ENCODE peak calls at places on chromosomes 16 and 17, in ten cellular contexts. One of them, this sample, is unnamed.

GRCh38 chr17:47990962-47991731 is 20.2 kb downstream of the CDK5RAP3 start:
- DNase-seq in D721Med: no peak
- DNase-seq in activated naive CD8-positive, alpha-beta T cell treated with anti-CD3 and anti-CD28 coated beads for 36 hours: no peak
- DNase-seq in fibroblast of pulmonary artery: no peak
- DNase-seq in CD8-positive, alpha-beta T cell: no peak
- DNase-seq in A549: no peak
- DNase-seq in heart left ventricle: no peak
- DNase-seq in stimulated activated CD4-positive, alpha-beta T cell treated with anti-CD3 and anti-CD28 coated beads, TNF-alpha, amount 100 ng/mL, for 48 hours: no peak
- DNase-seq in NCI-H446 treated with DMSO at 0.1 percent for 48 hours: no peak
- DNase-seq in NCI-H774: no peak
- DNase-seq in this sample: no peak

GRCh38 chr17:73013299-73013698 is 79.2 kb downstream of the SLC39A11 start:
- DNase-seq in D721Med: no peak
- DNase-seq in activated naive CD8-positive, alpha-beta T cell treated with anti-CD3 and anti-CD28 coated beads for 36 hours: no peak
- DNase-seq in fibroblast of pulmonary artery: no peak
- DNase-seq in CD8-positive, alpha-beta T cell: no peak
- DNase-seq in A549: no peak
- DNase-seq in heart left ventricle: no peak
- DNase-seq in stimulated activated CD4-positive, alpha-beta T cell treated with anti-CD3 and anti-CD28 coated beads, TNF-alpha, amount 100 ng/mL, for 48 hours: no peak
- DNase-seq in NCI-H446 treated with DMSO at 0.1 percent for 48 hours: no peak
- DNase-seq in NCI-H774: peak; percentile 11
- DNase-seq in this sample: no peak

GRCh38 chr16:68374251-68374805 is 63.5 kb downstream of the PRMT7 start:
- DNase-seq in D721Med: no peak
- DNase-seq in activated naive CD8-positive, alpha-beta T cell treated with anti-CD3 and anti-CD28 coated beads for 36 hours: no peak
- DNase-seq in fibroblast of pulmonary artery: no peak
- DNase-seq in CD8-positive, alpha-beta T cell: no peak
- DNase-seq in A549: no peak
- DNase-seq in heart left ventricle: peak; percentile 23
- DNase-seq in stimulated activated CD4-positive, alpha-beta T cell treated with anti-CD3 and anti-CD28 coated beads, TNF-alpha, amount 100 ng/mL, for 48 hours: no peak
- DNase-seq in NCI-H446 treated with DMSO at 0.1 percent for 48 hours: no peak
- DNase-seq in NCI-H774: no peak
- DNase-seq in this sample: no peak

GRCh38 chr17:40224707-40225092 is 5.6 kb downstream of the WIPF2 start:
- DNase-seq in D721Med: no peak
- DNase-seq in activated naive CD8-positive, alpha-beta T cell treated with anti-CD3 and anti-CD28 coated beads for 36 hours: no peak
- DNase-seq in fibroblast of pulmonary artery: peak; percentile 82
- DNase-seq in CD8-positive, alpha-beta T cell: no peak
- DNase-seq in A549: no peak
- DNase-seq in heart left ventricle: no peak
- DNase-seq in stimulated activated CD4-positive, alpha-beta T cell treated with anti-CD3 and anti-CD28 coated beads, TNF-alpha, amount 100 ng/mL, for 48 hours: no peak
- DNase-seq in NCI-H446 treated with DMSO at 0.1 percent for 48 hours: no peak
- DNase-seq in NCI-H774: no peak
- DNase-seq in this sample: no peak

GRCh38 chr17:57739402-57740224 is 5.5 kb downstream of the CCDC182 start:
- DNase-seq in D721Med: peak; percentile 49
- DNase-seq in activated naive CD8-positive, alpha-beta T cell treated with anti-CD3 and anti-CD28 coated beads for 36 hours: peak; percentile 14
- DNase-seq in fibroblast of pulmonary artery: peak; percentile 11
- DNase-seq in CD8-positive, alpha-beta T cell: no peak
- DNase-seq in A549: peak; percentile 54
- DNase-seq in heart left ventricle: no peak
- DNase-seq in stimulated activated CD4-positive, alpha-beta T cell treated with anti-CD3 and anti-CD28 coated beads, TNF-alpha, amount 100 ng/mL, for 48 hours: no peak
- DNase-seq in NCI-H446 treated with DMSO at 0.1 percent for 48 hours: no peak
- DNase-seq in NCI-H774: no peak
- DNase-seq in this sample: no peak

GRCh38 chr16:2030036-2030435 is 3.3 kb downstream of the NHERF2 start:
- DNase-seq in D721Med: no peak
- DNase-seq in activated naive CD8-positive, alpha-beta T cell treated with anti-CD3 and anti-CD28 coated beads for 36 hours: no peak
- DNase-seq in fibroblast of pulmonary artery: no peak
- DNase-seq in CD8-positive, alpha-beta T cell: no peak
- DNase-seq in A549: no peak
- DNase-seq in heart left ventricle: no peak
- DNase-seq in stimulated activated CD4-positive, alpha-beta T cell treated with anti-CD3 and anti-CD28 coated beads, TNF-alpha, amount 100 ng/mL, for 48 hours: no peak
- DNase-seq in NCI-H446 treated with DMSO at 0.1 percent for 48 hours: no peak
- DNase-seq in NCI-H774: no peak
- DNase-seq in this sample: no peak

GRCh38 chr16:4303973-4304372 is 11.9 kb upstream of the GLIS2 start:
- DNase-seq in D721Med: peak; percentile 65
- DNase-seq in activated naive CD8-positive, alpha-beta T cell treated with anti-CD3 and anti-CD28 coated beads for 36 hours: no peak
- DNase-seq in fibroblast of pulmonary artery: no peak
- DNase-seq in CD8-positive, alpha-beta T cell: no peak
- DNase-seq in A549: no peak
- DNase-seq in heart left ventricle: no peak
- DNase-seq in stimulated activated CD4-positive, alpha-beta T cell treated with anti-CD3 and anti-CD28 coated beads, TNF-alpha, amount 100 ng/mL, for 48 hours: no peak
- DNase-seq in NCI-H446 treated with DMSO at 0.1 percent for 48 hours: no peak
- DNase-seq in NCI-H774: no peak
- DNase-seq in this sample: no peak

GRCh38 chr17:43588121-43588520 is 42.0 kb upstream of the ETV4 start:
- DNase-seq in D721Med: no peak
- DNase-seq in activated naive CD8-positive, alpha-beta T cell treated with anti-CD3 and anti-CD28 coated beads for 36 hours: no peak
- DNase-seq in fibroblast of pulmonary artery: no peak
- DNase-seq in CD8-positive, alpha-beta T cell: no peak
- DNase-seq in A549: no peak
- DNase-seq in heart left ventricle: no peak
- DNase-seq in stimulated activated CD4-positive, alpha-beta T cell treated with anti-CD3 and anti-CD28 coated beads, TNF-alpha, amount 100 ng/mL, for 48 hours: no peak
- DNase-seq in NCI-H446 treated with DMSO at 0.1 percent for 48 hours: no peak
- DNase-seq in NCI-H774: no peak
- DNase-seq in this sample: no peak

GRCh38 chr16:74297296-74297665 is 667 bp downstream of the PSMD7 start:
- DNase-seq in D721Med: no peak
- DNase-seq in activated naive CD8-positive, alpha-beta T cell treated with anti-CD3 and anti-CD28 coated beads for 36 hours: peak; percentile 46
- DNase-seq in fibroblast of pulmonary artery: peak; percentile 22
- DNase-seq in CD8-positive, alpha-beta T cell: peak; percentile 34
- DNase-seq in A549: peak; percentile 61
- DNase-seq in heart left ventricle: no peak
- DNase-seq in stimulated activated CD4-positive, alpha-beta T cell treated with anti-CD3 and anti-CD28 coated beads, TNF-alpha, amount 100 ng/mL, for 48 hours: peak; percentile 47
- DNase-seq in NCI-H446 treated with DMSO at 0.1 percent for 48 hours: no peak
- DNase-seq in NCI-H774: no peak
- DNase-seq in this sample: no peak

GRCh38 chr17:6096201-6097004 is 26.2 kb downstream of the WSCD1 start:
- DNase-seq in D721Med: no peak
- DNase-seq in activated naive CD8-positive, alpha-beta T cell treated with anti-CD3 and anti-CD28 coated beads for 36 hours: no peak
- DNase-seq in fibroblast of pulmonary artery: no peak
- DNase-seq in CD8-positive, alpha-beta T cell: no peak
- DNase-seq in A549: no peak
- DNase-seq in heart left ventricle: no peak
- DNase-seq in stimulated activated CD4-positive, alpha-beta T cell treated with anti-CD3 and anti-CD28 coated beads, TNF-alpha, amount 100 ng/mL, for 48 hours: no peak
- DNase-seq in NCI-H446 treated with DMSO at 0.1 percent for 48 hours: no peak
- DNase-seq in NCI-H774: no peak
- DNase-seq in this sample: no peak

GRCh38 chr17:82407255-82407654 is 10.9 kb upstream of the HEXD start:
- DNase-seq in D721Med: no peak
- DNase-seq in activated naive CD8-positive, alpha-beta T cell treated with anti-CD3 and anti-CD28 coated beads for 36 hours: no peak
- DNase-seq in fibroblast of pulmonary artery: no peak
- DNase-seq in CD8-positive, alpha-beta T cell: no peak
- DNase-seq in A549: no peak
- DNase-seq in heart left ventricle: peak; percentile 67
- DNase-seq in stimulated activated CD4-positive, alpha-beta T cell treated with anti-CD3 and anti-CD28 coated beads, TNF-alpha, amount 100 ng/mL, for 48 hours: no peak
- DNase-seq in NCI-H446 treated with DMSO at 0.1 percent for 48 hours: no peak
- DNase-seq in NCI-H774: no peak
- DNase-seq in this sample: no peak

GRCh38 chr16:56999409-57000270 is 10.3 kb downstream of the NLRC5 start:
- DNase-seq in D721Med: no peak
- DNase-seq in activated naive CD8-positive, alpha-beta T cell treated with anti-CD3 and anti-CD28 coated beads for 36 hours: no peak
- DNase-seq in fibroblast of pulmonary artery: no peak
- DNase-seq in CD8-positive, alpha-beta T cell: peak; percentile 54
- DNase-seq in A549: no peak
- DNase-seq in heart left ventricle: no peak
- DNase-seq in stimulated activated CD4-positive, alpha-beta T cell treated with anti-CD3 and anti-CD28 coated beads, TNF-alpha, amount 100 ng/mL, for 48 hours: no peak
- DNase-seq in NCI-H446 treated with DMSO at 0.1 percent for 48 hours: no peak
- DNase-seq in NCI-H774: no peak
- DNase-seq in this sample: no peak

GRCh38 chr17:81039096-81039495 is 4.1 kb downstream of the BAIAP2 start:
- DNase-seq in D721Med: no peak
- DNase-seq in activated naive CD8-positive, alpha-beta T cell treated with anti-CD3 and anti-CD28 coated beads for 36 hours: no peak
- DNase-seq in fibroblast of pulmonary artery: no peak
- DNase-seq in CD8-positive, alpha-beta T cell: no peak
- DNase-seq in A549: no peak
- DNase-seq in heart left ventricle: peak; percentile 24
- DNase-seq in stimulated activated CD4-positive, alpha-beta T cell treated with anti-CD3 and anti-CD28 coated beads, TNF-alpha, amount 100 ng/mL, for 48 hours: no peak
- DNase-seq in NCI-H446 treated with DMSO at 0.1 percent for 48 hours: no peak
- DNase-seq in NCI-H774: no peak
- DNase-seq in this sample: no peak

GRCh38 chr16:3861808-3862451 is 18.6 kb downstream of the CREBBP start:
- DNase-seq in D721Med: no peak
- DNase-seq in activated naive CD8-positive, alpha-beta T cell treated with anti-CD3 and anti-CD28 coated beads for 36 hours: no peak
- DNase-seq in fibroblast of pulmonary artery: no peak
- DNase-seq in CD8-positive, alpha-beta T cell: no peak
- DNase-seq in A549: no peak
- DNase-seq in heart left ventricle: peak; percentile 59
- DNase-seq in stimulated activated CD4-positive, alpha-beta T cell treated with anti-CD3 and anti-CD28 coated beads, TNF-alpha, amount 100 ng/mL, for 48 hours: no peak
- DNase-seq in NCI-H446 treated with DMSO at 0.1 percent for 48 hours: no peak
- DNase-seq in NCI-H774: no peak
- DNase-seq in this sample: peak; percentile 53

GRCh38 chr17:6018788-6019187 is 51.4 kb upstream of the WSCD1 start:
- DNase-seq in D721Med: no peak
- DNase-seq in activated naive CD8-positive, alpha-beta T cell treated with anti-CD3 and anti-CD28 coated beads for 36 hours: no peak
- DNase-seq in fibroblast of pulmonary artery: no peak
- DNase-seq in CD8-positive, alpha-beta T cell: no peak
- DNase-seq in A549: no peak
- DNase-seq in heart left ventricle: no peak
- DNase-seq in stimulated activated CD4-positive, alpha-beta T cell treated with anti-CD3 and anti-CD28 coated beads, TNF-alpha, amount 100 ng/mL, for 48 hours: no peak
- DNase-seq in NCI-H446 treated with DMSO at 0.1 percent for 48 hours: no peak
- DNase-seq in NCI-H774: no peak
- DNase-seq in this sample: no peak

GRCh38 chr16:68387301-68387700 is 61.0 kb downstream of the SMPD3 start:
- DNase-seq in D721Med: no peak
- DNase-seq in activated naive CD8-positive, alpha-beta T cell treated with anti-CD3 and anti-CD28 coated beads for 36 hours: no peak
- DNase-seq in fibroblast of pulmonary artery: no peak
- DNase-seq in CD8-positive, alpha-beta T cell: no peak
- DNase-seq in A549: no peak
- DNase-seq in heart left ventricle: no peak
- DNase-seq in stimulated activated CD4-positive, alpha-beta T cell treated with anti-CD3 and anti-CD28 coated beads, TNF-alpha, amount 100 ng/mL, for 48 hours: no peak
- DNase-seq in NCI-H446 treated with DMSO at 0.1 percent for 48 hours: no peak
- DNase-seq in NCI-H774: no peak
- DNase-seq in this sample: no peak

GRCh38 chr17:71522383-71522782 is 598.4 kb upstream of the SOX9 start:
- DNase-seq in D721Med: no peak
- DNase-seq in activated naive CD8-positive, alpha-beta T cell treated with anti-CD3 and anti-CD28 coated beads for 36 hours: no peak
- DNase-seq in fibroblast of pulmonary artery: no peak
- DNase-seq in CD8-positive, alpha-beta T cell: no peak
- DNase-seq in A549: no peak
- DNase-seq in heart left ventricle: no peak
- DNase-seq in stimulated activated CD4-positive, alpha-beta T cell treated with anti-CD3 and anti-CD28 coated beads, TNF-alpha, amount 100 ng/mL, for 48 hours: no peak
- DNase-seq in NCI-H446 treated with DMSO at 0.1 percent for 48 hours: no peak
- DNase-seq in NCI-H774: no peak
- DNase-seq in this sample: no peak

GRCh38 chr16:56202036-56202435 is 10.7 kb downstream of the GNAO1 start:
- DNase-seq in D721Med: no peak
- DNase-seq in activated naive CD8-positive, alpha-beta T cell treated with anti-CD3 and anti-CD28 coated beads for 36 hours: peak; percentile 24
- DNase-seq in fibroblast of pulmonary artery: no peak
- DNase-seq in CD8-positive, alpha-beta T cell: peak; percentile 53
- DNase-seq in A549: no peak
- DNase-seq in heart left ventricle: no peak
- DNase-seq in stimulated activated CD4-positive, alpha-beta T cell treated with anti-CD3 and anti-CD28 coated beads, TNF-alpha, amount 100 ng/mL, for 48 hours: no peak
- DNase-seq in NCI-H446 treated with DMSO at 0.1 percent for 48 hours: peak; percentile 30
- DNase-seq in NCI-H774: no peak
- DNase-seq in this sample: no peak

GRCh38 chr16:13032911-13033310 is 131.5 kb downstream of the SHISA9 start:
- DNase-seq in D721Med: no peak
- DNase-seq in activated naive CD8-positive, alpha-beta T cell treated with anti-CD3 and anti-CD28 coated beads for 36 hours: no peak
- DNase-seq in fibroblast of pulmonary artery: no peak
- DNase-seq in CD8-positive, alpha-beta T cell: no peak
- DNase-seq in A549: no peak
- DNase-seq in heart left ventricle: no peak
- DNase-seq in stimulated activated CD4-positive, alpha-beta T cell treated with anti-CD3 and anti-CD28 coated beads, TNF-alpha, amount 100 ng/mL, for 48 hours: no peak
- DNase-seq in NCI-H446 treated with DMSO at 0.1 percent for 48 hours: no peak
- DNase-seq in NCI-H774: no peak
- DNase-seq in this sample: no peak

GRCh38 chr16:55250641-55251550 is 73.1 kb upstream of the IRX6 start:
- DNase-seq in D721Med: no peak
- DNase-seq in activated naive CD8-positive, alpha-beta T cell treated with anti-CD3 and anti-CD28 coated beads for 36 hours: no peak
- DNase-seq in fibroblast of pulmonary artery: no peak
- DNase-seq in CD8-positive, alpha-beta T cell: no peak
- DNase-seq in A549: no peak
- DNase-seq in heart left ventricle: no peak
- DNase-seq in stimulated activated CD4-positive, alpha-beta T cell treated with anti-CD3 and anti-CD28 coated beads, TNF-alpha, amount 100 ng/mL, for 48 hours: no peak
- DNase-seq in NCI-H446 treated with DMSO at 0.1 percent for 48 hours: no peak
- DNase-seq in NCI-H774: no peak
- DNase-seq in this sample: no peak

GRCh38 chr16:89113152-89113547 is 19.5 kb downstream of the ACSF3 start:
- DNase-seq in D721Med: no peak
- DNase-seq in activated naive CD8-positive, alpha-beta T cell treated with anti-CD3 and anti-CD28 coated beads for 36 hours: no peak
- DNase-seq in fibroblast of pulmonary artery: no peak
- DNase-seq in CD8-positive, alpha-beta T cell: peak; percentile 1
- DNase-seq in A549: no peak
- DNase-seq in heart left ventricle: no peak
- DNase-seq in stimulated activated CD4-positive, alpha-beta T cell treated with anti-CD3 and anti-CD28 coated beads, TNF-alpha, amount 100 ng/mL, for 48 hours: no peak
- DNase-seq in NCI-H446 treated with DMSO at 0.1 percent for 48 hours: no peak
- DNase-seq in NCI-H774: no peak
- DNase-seq in this sample: no peak

GRCh38 chr17:78676415-78677302 is 99.5 kb upstream of the DNAH17 start:
- DNase-seq in D721Med: no peak
- DNase-seq in activated naive CD8-positive, alpha-beta T cell treated with anti-CD3 and anti-CD28 coated beads for 36 hours: no peak
- DNase-seq in fibroblast of pulmonary artery: no peak
- DNase-seq in CD8-positive, alpha-beta T cell: no peak
- DNase-seq in A549: no peak
- DNase-seq in heart left ventricle: no peak
- DNase-seq in stimulated activated CD4-positive, alpha-beta T cell treated with anti-CD3 and anti-CD28 coated beads, TNF-alpha, amount 100 ng/mL, for 48 hours: no peak
- DNase-seq in NCI-H446 treated with DMSO at 0.1 percent for 48 hours: no peak
- DNase-seq in NCI-H774: no peak
- DNase-seq in this sample: no peak

GRCh38 chr16:85828166-85828565 is 28.7 kb downstream of the COX4I1 start:
- DNase-seq in D721Med: no peak
- DNase-seq in activated naive CD8-positive, alpha-beta T cell treated with anti-CD3 and anti-CD28 coated beads for 36 hours: no peak
- DNase-seq in fibroblast of pulmonary artery: no peak
- DNase-seq in CD8-positive, alpha-beta T cell: no peak
- DNase-seq in A549: no peak
- DNase-seq in heart left ventricle: no peak
- DNase-seq in stimulated activated CD4-positive, alpha-beta T cell treated with anti-CD3 and anti-CD28 coated beads, TNF-alpha, amount 100 ng/mL, for 48 hours: no peak
- DNase-seq in NCI-H446 treated with DMSO at 0.1 percent for 48 hours: no peak
- DNase-seq in NCI-H774: no peak
- DNase-seq in this sample: no peak